ENCODE peak calls at places on chromosomes 13 and 19, in seven cellular contexts. C is nephron progenitor cell, Z is fibroblast of the aortic adventitia, A is HFF-Myc, V is AG09319, O is pancreas, P is lower lobe of right lung. M is an unnamed sample.

GRCh38 chr19:6216996-6217751 is 62.6 kb downstream of the MLLT1 start:
- DNase-seq in C (peak), Z (peak), A (no peak), V (no peak), O (no peak), P (peak), M (peak)

GRCh38 chr19:54526972-54527371 is 24.3 kb downstream of the LAIR2 start:
- DNase-seq in C (no peak), Z (no peak), A (no peak), V (no peak), O (no peak), P (no peak), M (no peak)

GRCh38 chr13:73625562-73626339 is 508.5 kb downstream of the KLF12 start:
- DNase-seq in C (no peak), Z (no peak), A (no peak), V (no peak), O (no peak), P (no peak), M (no peak)

GRCh38 chr19:48094129-48094842 is 16.3 kb downstream of the PLA2G4C start:
- DNase-seq in C (no peak), Z (no peak), A (no peak), V (no peak), O (no peak), P (no peak), M (no peak)

GRCh38 chr19:35346193-35347052 is 1.3 kb upstream of the FFAR1 start:
- DNase-seq in C (no peak), Z (no peak), A (no peak), V (no peak), O (no peak), P (peak), M (no peak)

GRCh38 chr13:110400786-110401533 is 93.9 kb downstream of the COL4A2 start:
- DNase-seq in C (no peak), Z (peak), A (peak), V (peak), O (no peak), P (no peak), M (no peak)

GRCh38 chr13:113232208-113233003 is 23.0 kb downstream of the CUL4A start:
- DNase-seq in C (no peak), Z (no peak), A (no peak), V (no peak), O (no peak), P (no peak), M (no peak)

GRCh38 chr13:61954092-61954491 is 538.4 kb upstream of the PCDH20 start:
- DNase-seq in C (no peak), Z (no peak), A (no peak), V (no peak), O (no peak), P (no peak), M (peak)

GRCh38 chr19:3034845-3035541 is 5.9 kb upstream of the TLE2 start:
- DNase-seq in C (no peak), Z (peak), A (peak), V (no peak), O (peak), P (peak), M (no peak)

DNA sequence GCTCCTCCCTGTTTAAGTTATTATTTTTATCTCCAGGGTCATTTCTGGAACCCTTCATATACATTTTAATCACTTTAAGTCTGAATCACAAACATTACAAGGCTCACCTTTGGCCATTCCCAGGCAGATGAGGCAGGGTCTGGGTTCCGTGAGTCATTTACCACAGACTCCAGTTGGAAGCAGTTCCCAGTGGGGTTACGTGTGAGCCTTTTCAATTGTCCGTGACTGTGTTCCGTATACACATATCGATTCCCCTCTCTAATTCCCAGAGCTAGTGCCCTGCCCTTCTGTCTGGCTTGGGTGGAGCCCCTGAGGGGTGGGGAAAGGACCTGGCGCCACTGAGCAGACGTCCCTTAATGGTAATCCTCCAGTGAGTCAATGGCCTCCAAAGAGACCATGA is 144.6 kb downstream of the ZIC5 start:
- DNase-seq in C (no peak), Z (no peak), A (no peak), V (no peak), O (no peak), P (no peak), M (no peak)
- TF ChIP-seq CTCF in C (no peak), Z (no peak), A (no peak), V (no peak), O (no peak), P (no peak), M (no peak)

GRCh38 chr19:31252476-31252875 is 96.8 kb downstream of the TSHZ3 start:
- DNase-seq in C (no peak), Z (no peak), A (no peak), V (no peak), O (no peak), P (no peak), M (no peak)

GRCh38 chr19:31253816-31254551 is 95.3 kb downstream of the TSHZ3 start:
- DNase-seq in C (no peak), Z (peak), A (no peak), V (no peak), O (no peak), P (no peak), M (no peak)

GRCh38 chr19:31254611-31255010 is 94.6 kb downstream of the TSHZ3 start:
- DNase-seq in C (no peak), Z (no peak), A (no peak), V (no peak), O (no peak), P (no peak), M (no peak)

DNA sequence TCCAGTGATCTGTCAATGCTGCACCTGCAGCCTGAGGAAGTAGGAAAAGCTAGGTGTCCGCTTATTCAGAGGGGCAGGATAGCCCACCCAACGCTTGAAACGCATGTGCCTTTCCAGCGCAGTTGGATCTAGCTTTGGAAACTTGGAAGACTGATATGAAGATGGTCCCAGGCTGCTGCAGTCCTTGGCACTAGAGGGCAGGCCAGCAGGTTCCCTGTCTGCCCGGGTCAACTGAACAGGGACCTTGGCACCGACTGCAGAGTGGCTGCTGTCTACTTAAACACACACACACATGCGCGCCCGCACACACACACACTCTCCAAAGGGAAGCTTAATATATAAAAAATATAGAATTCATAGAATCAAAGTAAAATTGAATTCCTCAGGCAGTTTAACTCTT is 100.0 kb downstream of the TSHZ3 start:
- DNase-seq in C (no peak), Z (no peak), A (no peak), V (no peak), O (no peak), P (no peak), M (no peak)
- TF ChIP-seq CTCF in C (no peak), Z (no peak), A (peak), V (peak), O (no peak), P (no peak), M (no peak)

GRCh38 chr19:55931936-55932386 is at the start of gene NLRP13:
- DNase-seq in C (no peak), Z (no peak), A (no peak), V (no peak), O (no peak), P (no peak), M (no peak)

GRCh38 chr19:55940306-55940705 is 7.3 kb upstream of the NLRP8 start:
- DNase-seq in C (no peak), Z (no peak), A (no peak), V (no peak), O (no peak), P (no peak), M (no peak)

GRCh38 chr19:55930996-55931515 is 1.1 kb downstream of the NLRP13 start:
- DNase-seq in C (no peak), Z (no peak), A (no peak), V (no peak), O (no peak), P (no peak), M (no peak)

GRCh38 chr19:55939206-55939605 is 7.1 kb upstream of the NLRP13 start:
- DNase-seq in C (no peak), Z (no peak), A (no peak), V (no peak), O (no peak), P (no peak), M (no peak)

DNA sequence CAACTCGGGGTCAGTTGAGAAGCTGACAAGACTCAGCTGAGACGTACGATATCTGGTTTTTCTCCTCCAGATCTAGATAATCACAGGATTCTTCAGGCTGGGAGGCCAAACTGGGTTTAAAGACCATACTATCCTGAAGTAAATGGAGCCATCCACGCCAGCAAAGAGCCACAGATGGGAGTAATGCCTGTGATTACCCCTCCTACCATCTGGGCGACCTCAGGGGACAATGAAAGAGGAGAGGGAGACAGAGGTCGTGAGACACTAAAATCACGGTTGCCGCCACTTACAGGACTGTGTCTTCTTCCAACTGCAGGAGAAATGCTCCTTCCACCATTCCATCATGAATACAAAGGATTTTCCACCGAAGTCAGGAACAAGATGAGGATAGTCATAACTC is 3.1 kb upstream of the NLRP13 start:
- DNase-seq in C (no peak), Z (no peak), A (no peak), V (no peak), O (no peak), P (no peak), M (no peak)
- TF ChIP-seq CTCF in C (no peak), Z (no peak), A (no peak), V (no peak), O (no peak), P (no peak), M (no peak)

GRCh38 chr19:11452814-11453335 is 17.4 kb downstream of the PRKCSH start:
- DNase-seq in C (no peak), Z (no peak), A (no peak), V (no peak), O (no peak), P (no peak), M (no peak)
- TF ChIP-seq CTCF in C (no peak), Z (no peak), A (no peak), V (no peak), O (no peak), P (no peak), M (no peak)

DNA sequence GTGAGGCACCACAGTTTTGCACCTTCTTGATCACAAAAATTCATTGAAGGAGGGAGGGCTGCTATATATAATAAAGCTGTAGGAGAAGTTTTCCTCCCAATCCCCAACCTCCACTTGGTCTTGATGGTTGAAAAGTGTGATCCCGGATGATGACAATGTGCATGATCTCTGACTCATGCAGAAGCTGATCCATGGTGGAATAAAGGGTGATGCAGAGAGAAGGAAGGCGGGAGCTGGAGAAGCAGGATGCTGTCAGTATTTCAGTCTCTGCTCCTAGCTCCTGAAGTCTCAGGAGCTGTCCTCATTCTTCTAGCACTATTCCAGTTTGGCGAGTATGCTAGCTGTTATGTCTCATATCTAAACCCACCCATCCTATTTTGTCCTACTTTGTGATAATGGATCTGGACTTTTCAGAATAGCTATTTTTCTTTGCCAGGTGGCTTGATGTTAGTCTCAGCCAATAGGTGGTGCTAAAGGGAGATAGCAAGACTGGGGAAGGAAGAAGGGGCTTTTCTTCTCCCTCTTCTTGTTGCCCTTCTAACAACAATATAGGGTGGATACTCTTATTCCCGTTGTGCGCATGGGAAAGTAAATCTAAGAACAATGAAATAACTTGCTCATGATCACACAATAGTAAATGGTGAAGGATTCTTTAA is 65.6 kb upstream of the HTR2A start:
- DNase-seq in C (no peak), Z (peak), A (no peak), V (no peak), O (no peak), P (no peak), M (peak)
- TF ChIP-seq CTCF in C (peak), Z (peak), A (peak), V (peak), O (no peak), P (peak), M (peak)

GRCh38 chr13:85974604-85975366 is 175.6 kb upstream of the SLITRK6 start:
- DNase-seq in C (no peak), Z (no peak), A (no peak), V (no peak), O (no peak), P (no peak), M (no peak)

GRCh38 chr13:85969331-85969730 is 170.1 kb upstream of the SLITRK6 start:
- DNase-seq in C (no peak), Z (no peak), A (no peak), V (no peak), O (no peak), P (no peak), M (no peak)

GRCh38 chr13:85970727-85971126 is 171.5 kb upstream of the SLITRK6 start:
- DNase-seq in C (no peak), Z (peak), A (no peak), V (no peak), O (no peak), P (no peak), M (no peak)
- TF ChIP-seq CTCF in C (no peak), Z (no peak), A (no peak), V (no peak), O (no peak), P (peak), M (no peak)

M was measured in retinal pigment epithelial cell.